ENCODE peak calls at places on chromosomes 16 and 17, in six cellular contexts. V is GM12865, B is HFFc6, Z is glutamatergic neuron, N is left ventricle myocardium inferior, E is natural killer cell. H is an unnamed sample.

GRCh38 chr16:69315486-69316311 is 4.5 kb downstream of the VPS4A start:
- DNase-seq in V (no peak), B (no peak), Z (no peak), N (no peak), E (no peak), H (no peak)

GRCh38 chr16:62700456-62701280 is 664.4 kb upstream of the CDH8 start:
- DNase-seq in V (no peak), B (no peak), Z (no peak), N (no peak), E (no peak), H (no peak)

GRCh38 chr16:68478526-68479249 is 30.4 kb upstream of the SMPD3 start:
- DNase-seq in V (no peak), B (no peak), Z (no peak), N (no peak), E (no peak), H (no peak)

GRCh38 chr16:58801838-58802237 is 67.7 kb upstream of the GOT2 start:
- DNase-seq in V (no peak), B (no peak), Z (no peak), N (no peak), E (no peak), H (no peak)

GRCh38 chr16:66741131-66741900 is 10.1 kb downstream of the DYNC1LI2 start:
- DNase-seq in V (no peak), B (peak), Z (peak), N (peak), E (no peak), H (no peak)

GRCh38 chr17:65228734-65229390 is 91.7 kb downstream of the RGS9 start:
- DNase-seq in V (peak), B (peak), Z (no peak), N (no peak), E (no peak), H (no peak)

GRCh38 chr16:17364319-17365210 is 106.2 kb downstream of the XYLT1 start:
- DNase-seq in V (no peak), B (peak), Z (no peak), N (no peak), E (no peak), H (no peak)

GRCh38 chr17:7579001-7579838 is at the start of gene CD68:
- DNase-seq in V (peak), B (peak), Z (no peak), N (peak), E (no peak), H (peak)

GRCh38 chr17:77581480-77581879 is 377.0 kb upstream of the TNRC6C start:
- DNase-seq in V (no peak), B (peak), Z (no peak), N (no peak), E (no peak), H (no peak)

GRCh38 chr17:58840820-58841612 is 85.4 kb downstream of the PPM1E start:
- DNase-seq in V (no peak), B (no peak), Z (no peak), N (no peak), E (no peak), H (no peak)

GRCh38 chr16:12062343-12063003 is 85.9 kb downstream of the SNX29 start:
- DNase-seq in V (no peak), B (peak), Z (no peak), N (peak), E (no peak), H (no peak)

GRCh38 chr17:7676533-7676932 is 10.8 kb downstream of the TP53 start:
- DNase-seq in V (no peak), B (no peak), Z (no peak), N (no peak), E (no peak), H (no peak)

GRCh38 chr16:79500305-79500704 is 100.2 kb downstream of the MAF start:
- DNase-seq in V (no peak), B (no peak), Z (no peak), N (no peak), E (no peak), H (no peak)

GRCh38 chr17:38564254-38564605 is 41.5 kb downstream of the SRCIN1 start:
- DNase-seq in V (no peak), B (no peak), Z (no peak), N (no peak), E (no peak), H (no peak)

GRCh38 chr17:41910701-41911391 is 7.9 kb downstream of the ACLY start:
- DNase-seq in V (no peak), B (peak), Z (no peak), N (no peak), E (no peak), H (no peak)

GRCh38 chr17:49527927-49528651 is 33.0 kb downstream of the NGFR start:
- DNase-seq in V (no peak), B (no peak), Z (no peak), N (no peak), E (peak), H (no peak)

GRCh38 chr17:78723001-78723796 is 58.9 kb downstream of the CYTH1 start:
- DNase-seq in V (no peak), B (no peak), Z (peak), N (peak), E (no peak), H (no peak)

GRCh38 chr16:28292731-28293588 is 635 bp downstream of the SBK1 start:
- DNase-seq in V (no peak), B (no peak), Z (peak), N (no peak), E (no peak), H (peak)

GRCh38 chr17:68399638-68400403 is 57.5 kb downstream of the WIPI1 start:
- DNase-seq in V (peak), B (peak), Z (no peak), N (no peak), E (no peak), H (no peak)

GRCh38 chr16:30472328-30472942 is at the start of gene ITGAL:
- DNase-seq in V (peak), B (no peak), Z (no peak), N (peak), E (peak), H (peak)

GRCh38 chr16:2963611-2964415 is at the start of gene KREMEN2:
- DNase-seq in V (no peak), B (no peak), Z (peak), N (no peak), E (no peak), H (peak)
- TF ChIP-seq CTCF in V (no peak), B (no peak), Z (no peak), N (no peak), E (no peak), H (no peak)

GRCh38 chr16:85917012-85917411 is 18.1 kb downstream of the IRF8 start:
- DNase-seq in V (no peak), B (no peak), Z (no peak), N (no peak), E (no peak), H (no peak)
- TF ChIP-seq CTCF in V (peak), B (peak), Z (peak), N (no peak), E (no peak), H (no peak)

GRCh38 chr16:56932588-56933265 is 785 bp downstream of the HERPUD1 start:
- DNase-seq in V (peak), B (peak), Z (peak), N (peak), E (peak), H (peak)

GRCh38 chr16:56931253-56931768 is 631 bp upstream of the HERPUD1 start:
- DNase-seq in V (peak), B (no peak), Z (no peak), N (no peak), E (no peak), H (no peak)

GRCh38 chr16:56930516-56931252 is 1.3 kb upstream of the HERPUD1 start:
- DNase-seq in V (peak), B (no peak), Z (peak), N (no peak), E (no peak), H (no peak)

GRCh38 chr16:56933266-56933619 is 1.3 kb downstream of the HERPUD1 start:
- DNase-seq in V (no peak), B (no peak), Z (no peak), N (no peak), E (no peak), H (no peak)

GRCh38 chr16:56931769-56932587 is at the start of gene HERPUD1:
- DNase-seq in V (peak), B (peak), Z (peak), N (peak), E (peak), H (peak)
- TF ChIP-seq CTCF in V (no peak), B (peak), Z (peak), N (peak), E (no peak), H (no peak)

DNA sequence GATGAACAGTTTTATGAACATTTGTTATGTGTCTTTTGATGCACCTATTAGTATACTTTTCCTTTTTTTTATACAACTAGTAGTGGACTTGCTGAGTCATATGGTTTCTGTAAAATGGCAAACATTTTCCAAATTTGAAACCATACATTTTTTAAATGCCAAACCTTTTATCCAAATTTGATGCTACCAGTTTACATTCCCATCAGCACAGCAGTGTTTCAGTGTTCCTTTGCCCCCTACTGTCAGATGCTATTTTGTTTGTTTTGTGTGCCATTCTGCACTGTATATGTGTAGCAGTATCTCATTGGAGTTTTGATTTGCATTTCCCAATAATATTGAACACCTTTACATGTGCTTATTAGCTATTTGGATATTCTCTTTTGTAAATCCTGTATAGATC is 219.4 kb downstream of the TANC2 start:
- DNase-seq in V (no peak), B (peak), Z (no peak), N (no peak), E (no peak), H (no peak)
- TF ChIP-seq CTCF in V (no peak), B (peak), Z (no peak), N (no peak), E (no peak), H (no peak)

GRCh38 chr16:15879255-15879804 is 9.1 kb downstream of the CEP20 start:
- DNase-seq in V (no peak), B (peak), Z (no peak), N (no peak), E (no peak), H (no peak)

GRCh38 chr16:15873737-15874136 is 14.7 kb downstream of the CEP20 start:
- DNase-seq in V (no peak), B (no peak), Z (no peak), N (no peak), E (no peak), H (no peak)

GRCh38 chr16:15874745-15875314 is 13.6 kb downstream of the CEP20 start:
- DNase-seq in V (peak), B (peak), Z (peak), N (peak), E (no peak), H (no peak)

GRCh38 chr16:15880434-15880833 is 8.0 kb downstream of the CEP20 start:
- DNase-seq in V (no peak), B (no peak), Z (no peak), N (no peak), E (no peak), H (no peak)

DNA sequence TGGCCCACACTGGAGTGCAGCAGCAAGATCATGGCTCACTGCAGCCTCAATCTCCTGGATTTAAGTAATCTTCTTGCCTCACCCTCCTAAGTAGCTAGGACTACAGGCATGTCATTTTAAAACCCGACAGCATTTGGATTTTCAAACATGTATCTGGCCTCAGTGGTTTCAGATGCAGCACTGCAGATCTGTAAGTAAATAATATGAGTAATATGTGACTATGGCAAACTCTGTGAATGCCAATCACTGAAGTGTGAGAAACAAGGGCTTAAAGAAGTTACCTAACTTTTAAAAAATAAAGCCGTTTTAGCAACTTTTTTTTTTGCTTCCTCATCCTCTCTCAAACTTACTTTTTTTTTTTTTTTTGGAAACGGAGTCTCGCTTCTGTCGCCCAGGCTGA is 11.9 kb downstream of the CEP20 start:
- DNase-seq in V (no peak), B (no peak), Z (no peak), N (no peak), E (no peak), H (no peak)
- TF ChIP-seq CTCF in V (no peak), B (no peak), Z (no peak), N (no peak), E (no peak), H (no peak)

H was measured in activated B cell treated with CpG ODN at 0.5 μM for 24 hours.